ENCODE peak calls at places on chromosomes 3 and 15, in seven cellular contexts. One of them, this sample, is unnamed.

GRCh38 chr3:9765865-9766264 is 3.9 kb downstream of the CAMK1 start:
- DNase-seq in GDM1: no peak
- DNase-seq in uterus: no peak
- DNase-seq in HTR-8/SVneo: no peak
- DNase-seq in NCI-H774: no peak
- DNase-seq in skeletal muscle cell: no peak
- DNase-seq in activated CD4-positive, CD25-positive, alpha-beta regulatory T cell treated with anti-CD3 and anti-CD28 coated beads, Interleukin-2, amount 50 U/mL, for 72 hours: no peak
- DNase-seq in this sample: no peak

GRCh38 chr3:48747015-48747615 is 30.1 kb upstream of the IP6K2 start:
- DNase-seq in skeletal muscle cell: no peak
- DNase-seq in GDM1: no peak
- DNase-seq in HTR-8/SVneo: no peak
- DNase-seq in activated CD4-positive, CD25-positive, alpha-beta regulatory T cell treated with anti-CD3 and anti-CD28 coated beads, Interleukin-2, amount 50 U/mL, for 72 hours: no peak
- DNase-seq in uterus: no peak
- DNase-seq in NCI-H774: no peak
- DNase-seq in this sample: no peak

GRCh38 chr3:195868866-195869412 is 39.4 kb downstream of the TNK2 start:
- DNase-seq in HTR-8/SVneo: no peak
- DNase-seq in GDM1: no peak
- DNase-seq in activated CD4-positive, CD25-positive, alpha-beta regulatory T cell treated with anti-CD3 and anti-CD28 coated beads, Interleukin-2, amount 50 U/mL, for 72 hours: no peak
- DNase-seq in skeletal muscle cell: no peak
- DNase-seq in uterus: no peak
- DNase-seq in NCI-H774: no peak
- DNase-seq in this sample: no peak

GRCh38 chr15:94229591-94230365 is 1.6 kb upstream of the MCTP2 start:
- DNase-seq in NCI-H774: no peak
- DNase-seq in uterus: no peak
- DNase-seq in skeletal muscle cell: no peak
- DNase-seq in GDM1: no peak
- DNase-seq in HTR-8/SVneo: no peak
- DNase-seq in activated CD4-positive, CD25-positive, alpha-beta regulatory T cell treated with anti-CD3 and anti-CD28 coated beads, Interleukin-2, amount 50 U/mL, for 72 hours: no peak
- DNase-seq in this sample: no peak

GRCh38 chr3:139309880-139310279 is 33.9 kb upstream of the MRPS22 start:
- DNase-seq in HTR-8/SVneo: no peak
- DNase-seq in activated CD4-positive, CD25-positive, alpha-beta regulatory T cell treated with anti-CD3 and anti-CD28 coated beads, Interleukin-2, amount 50 U/mL, for 72 hours: no peak
- DNase-seq in NCI-H774: no peak
- DNase-seq in skeletal muscle cell: no peak
- DNase-seq in GDM1: no peak
- DNase-seq in uterus: no peak
- DNase-seq in this sample: no peak

GRCh38 chr3:153260681-153261080 is 98.7 kb downstream of the RAP2B start:
- DNase-seq in uterus: no peak
- DNase-seq in GDM1: no peak
- DNase-seq in activated CD4-positive, CD25-positive, alpha-beta regulatory T cell treated with anti-CD3 and anti-CD28 coated beads, Interleukin-2, amount 50 U/mL, for 72 hours: no peak
- DNase-seq in HTR-8/SVneo: no peak
- DNase-seq in skeletal muscle cell: no peak
- DNase-seq in NCI-H774: no peak
- DNase-seq in this sample: no peak

GRCh38 chr15:75307778-75308390 is 25.2 kb downstream of the GOLGA6D start:
- DNase-seq in skeletal muscle cell: no peak
- DNase-seq in NCI-H774: peak; percentile 64
- DNase-seq in uterus: no peak
- DNase-seq in GDM1: no peak
- DNase-seq in activated CD4-positive, CD25-positive, alpha-beta regulatory T cell treated with anti-CD3 and anti-CD28 coated beads, Interleukin-2, amount 50 U/mL, for 72 hours: no peak
- DNase-seq in HTR-8/SVneo: peak; percentile 55
- DNase-seq in this sample: peak; percentile 12

GRCh38 chr3:183546625-183547024 is 8.9 kb downstream of the KLHL6 start:
- DNase-seq in uterus: no peak
- DNase-seq in activated CD4-positive, CD25-positive, alpha-beta regulatory T cell treated with anti-CD3 and anti-CD28 coated beads, Interleukin-2, amount 50 U/mL, for 72 hours: no peak
- DNase-seq in HTR-8/SVneo: no peak
- DNase-seq in skeletal muscle cell: no peak
- DNase-seq in NCI-H774: no peak
- DNase-seq in GDM1: no peak
- DNase-seq in this sample: no peak

GRCh38 chr15:80599359-80599758 is 95.8 kb upstream of the ABHD17C start:
- DNase-seq in skeletal muscle cell: no peak
- DNase-seq in HTR-8/SVneo: no peak
- DNase-seq in NCI-H774: no peak
- DNase-seq in uterus: no peak
- DNase-seq in GDM1: no peak
- DNase-seq in activated CD4-positive, CD25-positive, alpha-beta regulatory T cell treated with anti-CD3 and anti-CD28 coated beads, Interleukin-2, amount 50 U/mL, for 72 hours: no peak
- DNase-seq in this sample: no peak

GRCh38 chr3:146692254-146692653 is 87.1 kb upstream of the PLSCR5 start:
- DNase-seq in uterus: no peak
- DNase-seq in NCI-H774: no peak
- DNase-seq in HTR-8/SVneo: no peak
- DNase-seq in activated CD4-positive, CD25-positive, alpha-beta regulatory T cell treated with anti-CD3 and anti-CD28 coated beads, Interleukin-2, amount 50 U/mL, for 72 hours: no peak
- DNase-seq in skeletal muscle cell: no peak
- DNase-seq in GDM1: no peak
- DNase-seq in this sample: no peak

GRCh38 chr3:24505678-24506560 is 11.3 kb upstream of the THRB start:
- DNase-seq in GDM1: no peak
- DNase-seq in HTR-8/SVneo: no peak
- DNase-seq in NCI-H774: no peak
- DNase-seq in uterus: no peak
- DNase-seq in activated CD4-positive, CD25-positive, alpha-beta regulatory T cell treated with anti-CD3 and anti-CD28 coated beads, Interleukin-2, amount 50 U/mL, for 72 hours: no peak
- DNase-seq in skeletal muscle cell: no peak
- DNase-seq in this sample: no peak

GRCh38 chr3:185983495-185984141 is 45.8 kb upstream of the TRA2B start:
- DNase-seq in HTR-8/SVneo: peak; percentile 80
- DNase-seq in skeletal muscle cell: no peak
- DNase-seq in GDM1: peak; percentile 10
- DNase-seq in uterus: peak; percentile 73
- DNase-seq in activated CD4-positive, CD25-positive, alpha-beta regulatory T cell treated with anti-CD3 and anti-CD28 coated beads, Interleukin-2, amount 50 U/mL, for 72 hours: peak; percentile 64
- DNase-seq in NCI-H774: peak; percentile 70
- DNase-seq in this sample: peak; percentile 59

GRCh38 chr15:90650117-90650955 is 66.8 kb upstream of the BLM start:
- DNase-seq in NCI-H774: no peak
- DNase-seq in skeletal muscle cell: no peak
- DNase-seq in activated CD4-positive, CD25-positive, alpha-beta regulatory T cell treated with anti-CD3 and anti-CD28 coated beads, Interleukin-2, amount 50 U/mL, for 72 hours: no peak
- DNase-seq in uterus: no peak
- DNase-seq in HTR-8/SVneo: no peak
- DNase-seq in GDM1: peak; percentile 50
- DNase-seq in this sample: no peak

GRCh38 chr3:193805448-193805847 is 212.4 kb downstream of the OPA1 start:
- DNase-seq in NCI-H774: peak; percentile 62
- DNase-seq in uterus: peak; percentile 72
- DNase-seq in HTR-8/SVneo: peak; percentile 69
- DNase-seq in skeletal muscle cell: peak; percentile 85
- DNase-seq in GDM1: no peak
- DNase-seq in activated CD4-positive, CD25-positive, alpha-beta regulatory T cell treated with anti-CD3 and anti-CD28 coated beads, Interleukin-2, amount 50 U/mL, for 72 hours: no peak
- DNase-seq in this sample: peak; percentile 78

GRCh38 chr3:153165211-153165815 is 3.3 kb downstream of the RAP2B start:
- DNase-seq in NCI-H774: no peak
- DNase-seq in GDM1: peak; percentile 21
- DNase-seq in skeletal muscle cell: no peak
- DNase-seq in activated CD4-positive, CD25-positive, alpha-beta regulatory T cell treated with anti-CD3 and anti-CD28 coated beads, Interleukin-2, amount 50 U/mL, for 72 hours: no peak
- DNase-seq in uterus: no peak
- DNase-seq in HTR-8/SVneo: no peak
- DNase-seq in this sample: no peak

GRCh38 chr3:168047190-168047795 is 48.4 kb downstream of the GOLIM4 start:
- DNase-seq in activated CD4-positive, CD25-positive, alpha-beta regulatory T cell treated with anti-CD3 and anti-CD28 coated beads, Interleukin-2, amount 50 U/mL, for 72 hours: no peak
- DNase-seq in GDM1: peak; percentile 65
- DNase-seq in NCI-H774: peak; percentile 89
- DNase-seq in skeletal muscle cell: peak; percentile 46
- DNase-seq in uterus: no peak
- DNase-seq in HTR-8/SVneo: peak; percentile 58
- DNase-seq in this sample: peak; percentile 61

GRCh38 chr3:65575376-65575840 is 463.3 kb downstream of the MAGI1 start:
- DNase-seq in GDM1: no peak
- DNase-seq in NCI-H774: no peak
- DNase-seq in HTR-8/SVneo: no peak
- DNase-seq in activated CD4-positive, CD25-positive, alpha-beta regulatory T cell treated with anti-CD3 and anti-CD28 coated beads, Interleukin-2, amount 50 U/mL, for 72 hours: no peak
- DNase-seq in uterus: no peak
- DNase-seq in skeletal muscle cell: peak; percentile 84
- DNase-seq in this sample: peak; percentile 61

GRCh38 chr3:15708882-15709677 is 88.7 kb downstream of the ANKRD28 start:
- DNase-seq in activated CD4-positive, CD25-positive, alpha-beta regulatory T cell treated with anti-CD3 and anti-CD28 coated beads, Interleukin-2, amount 50 U/mL, for 72 hours: no peak
- DNase-seq in HTR-8/SVneo: no peak
- DNase-seq in skeletal muscle cell: peak; percentile 79
- DNase-seq in NCI-H774: no peak
- DNase-seq in GDM1: no peak
- DNase-seq in uterus: no peak
- DNase-seq in this sample: no peak

GRCh38 chr15:66721954-66722353 is 19.9 kb downstream of the SMAD6 start:
- DNase-seq in GDM1: no peak
- DNase-seq in uterus: no peak
- DNase-seq in skeletal muscle cell: no peak
- DNase-seq in NCI-H774: no peak
- DNase-seq in HTR-8/SVneo: no peak
- DNase-seq in activated CD4-positive, CD25-positive, alpha-beta regulatory T cell treated with anti-CD3 and anti-CD28 coated beads, Interleukin-2, amount 50 U/mL, for 72 hours: no peak
- DNase-seq in this sample: no peak

GRCh38 chr3:137737208-137737607 is 26.9 kb upstream of the SOX14 start:
- DNase-seq in NCI-H774: no peak
- DNase-seq in uterus: no peak
- DNase-seq in GDM1: no peak
- DNase-seq in skeletal muscle cell: no peak
- DNase-seq in activated CD4-positive, CD25-positive, alpha-beta regulatory T cell treated with anti-CD3 and anti-CD28 coated beads, Interleukin-2, amount 50 U/mL, for 72 hours: no peak
- DNase-seq in HTR-8/SVneo: no peak
- DNase-seq in this sample: no peak

GRCh38 chr3:190877925-190878324 is 15.4 kb upstream of the GMNC start:
- DNase-seq in activated CD4-positive, CD25-positive, alpha-beta regulatory T cell treated with anti-CD3 and anti-CD28 coated beads, Interleukin-2, amount 50 U/mL, for 72 hours: peak; percentile 36
- DNase-seq in GDM1: no peak
- DNase-seq in NCI-H774: no peak
- DNase-seq in skeletal muscle cell: no peak
- DNase-seq in uterus: no peak
- DNase-seq in HTR-8/SVneo: no peak
- DNase-seq in this sample: no peak

GRCh38 chr3:52805270-52806039 is 10.9 kb downstream of the ITIH3 start:
- DNase-seq in uterus: no peak
- DNase-seq in activated CD4-positive, CD25-positive, alpha-beta regulatory T cell treated with anti-CD3 and anti-CD28 coated beads, Interleukin-2, amount 50 U/mL, for 72 hours: no peak
- DNase-seq in HTR-8/SVneo: no peak
- DNase-seq in GDM1: no peak
- DNase-seq in NCI-H774: no peak
- DNase-seq in skeletal muscle cell: no peak
- DNase-seq in this sample: no peak

GRCh38 chr3:177525987-177526712 is 328.9 kb upstream of the TBL1XR1 start:
- DNase-seq in NCI-H774: peak; percentile 18
- DNase-seq in HTR-8/SVneo: no peak
- DNase-seq in skeletal muscle cell: no peak
- DNase-seq in uterus: no peak
- DNase-seq in GDM1: peak; percentile 12
- DNase-seq in activated CD4-positive, CD25-positive, alpha-beta regulatory T cell treated with anti-CD3 and anti-CD28 coated beads, Interleukin-2, amount 50 U/mL, for 72 hours: no peak
- DNase-seq in this sample: no peak

GRCh38 chr15:89101302-89102191 is 13.3 kb downstream of the ABHD2 start:
- DNase-seq in skeletal muscle cell: peak; percentile 88
- DNase-seq in uterus: peak; percentile 91
- DNase-seq in HTR-8/SVneo: peak; percentile 83
- DNase-seq in activated CD4-positive, CD25-positive, alpha-beta regulatory T cell treated with anti-CD3 and anti-CD28 coated beads, Interleukin-2, amount 50 U/mL, for 72 hours: no peak
- DNase-seq in NCI-H774: no peak
- DNase-seq in GDM1: no peak
- DNase-seq in this sample: peak; percentile 97

GRCh38 chr15:69973102-69973714 is 124.5 kb downstream of the TLE3 start:
- DNase-seq in HTR-8/SVneo: peak; percentile 77
- DNase-seq in activated CD4-positive, CD25-positive, alpha-beta regulatory T cell treated with anti-CD3 and anti-CD28 coated beads, Interleukin-2, amount 50 U/mL, for 72 hours: no peak
- DNase-seq in GDM1: no peak
- DNase-seq in NCI-H774: no peak
- DNase-seq in skeletal muscle cell: no peak
- DNase-seq in uterus: no peak
- DNase-seq in this sample: no peak

GRCh38 chr3:112687621-112688020 is 46.7 kb upstream of the CCDC80 start:
- DNase-seq in GDM1: no peak
- DNase-seq in NCI-H774: no peak
- DNase-seq in HTR-8/SVneo: no peak
- DNase-seq in uterus: no peak
- DNase-seq in activated CD4-positive, CD25-positive, alpha-beta regulatory T cell treated with anti-CD3 and anti-CD28 coated beads, Interleukin-2, amount 50 U/mL, for 72 hours: no peak
- DNase-seq in skeletal muscle cell: no peak
- DNase-seq in this sample: no peak

GRCh38 chr15:90479656-90480055 is 50.1 kb upstream of the CRTC3 start:
- DNase-seq in skeletal muscle cell: no peak
- DNase-seq in NCI-H774: no peak
- DNase-seq in uterus: no peak
- DNase-seq in HTR-8/SVneo: no peak
- DNase-seq in activated CD4-positive, CD25-positive, alpha-beta regulatory T cell treated with anti-CD3 and anti-CD28 coated beads, Interleukin-2, amount 50 U/mL, for 72 hours: no peak
- DNase-seq in GDM1: no peak
- DNase-seq in this sample: no peak

GRCh38 chr15:85620321-85621044 is 174.2 kb downstream of the KLHL25 start:
- DNase-seq in NCI-H774: no peak
- DNase-seq in HTR-8/SVneo: no peak
- DNase-seq in activated CD4-positive, CD25-positive, alpha-beta regulatory T cell treated with anti-CD3 and anti-CD28 coated beads, Interleukin-2, amount 50 U/mL, for 72 hours: no peak
- DNase-seq in GDM1: no peak
- DNase-seq in skeletal muscle cell: no peak
- DNase-seq in uterus: peak; percentile 59
- DNase-seq in this sample: no peak

GRCh38 chr3:55002416-55002930 is 74.6 kb upstream of the LRTM1 start:
- DNase-seq in HTR-8/SVneo: no peak
- DNase-seq in skeletal muscle cell: no peak
- DNase-seq in GDM1: no peak
- DNase-seq in uterus: no peak
- DNase-seq in activated CD4-positive, CD25-positive, alpha-beta regulatory T cell treated with anti-CD3 and anti-CD28 coated beads, Interleukin-2, amount 50 U/mL, for 72 hours: no peak
- DNase-seq in NCI-H774: no peak
- DNase-seq in this sample: no peak

GRCh38 chr3:140342668-140343067 is 335.2 kb upstream of the TRIM42 start:
- DNase-seq in skeletal muscle cell: no peak
- DNase-seq in activated CD4-positive, CD25-positive, alpha-beta regulatory T cell treated with anti-CD3 and anti-CD28 coated beads, Interleukin-2, amount 50 U/mL, for 72 hours: no peak
- DNase-seq in GDM1: no peak
- DNase-seq in uterus: no peak
- DNase-seq in NCI-H774: no peak
- DNase-seq in HTR-8/SVneo: no peak
- DNase-seq in this sample: no peak

GRCh38 chr15:43376017-43376705 is 5.3 kb downstream of the TUBGCP4 start:
- DNase-seq in NCI-H774: no peak
- DNase-seq in HTR-8/SVneo: peak; percentile 20
- DNase-seq in skeletal muscle cell: no peak
- DNase-seq in uterus: no peak
- DNase-seq in GDM1: no peak
- DNase-seq in activated CD4-positive, CD25-positive, alpha-beta regulatory T cell treated with anti-CD3 and anti-CD28 coated beads, Interleukin-2, amount 50 U/mL, for 72 hours: no peak
- DNase-seq in this sample: no peak

GRCh38 chr15:63461230-63461629 is 43.2 kb upstream of the USP3 start:
- DNase-seq in activated CD4-positive, CD25-positive, alpha-beta regulatory T cell treated with anti-CD3 and anti-CD28 coated beads, Interleukin-2, amount 50 U/mL, for 72 hours: no peak
- DNase-seq in GDM1: no peak
- DNase-seq in skeletal muscle cell: no peak
- DNase-seq in NCI-H774: no peak
- DNase-seq in HTR-8/SVneo: no peak
- DNase-seq in uterus: no peak
- DNase-seq in this sample: no peak

GRCh38 chr15:54482251-54482650 is 504.0 kb downstream of the UNC13C start:
- DNase-seq in activated CD4-positive, CD25-positive, alpha-beta regulatory T cell treated with anti-CD3 and anti-CD28 coated beads, Interleukin-2, amount 50 U/mL, for 72 hours: no peak
- DNase-seq in NCI-H774: no peak
- DNase-seq in GDM1: no peak
- DNase-seq in skeletal muscle cell: no peak
- DNase-seq in HTR-8/SVneo: no peak
- DNase-seq in uterus: no peak
- DNase-seq in this sample: no peak

GRCh38 chr3:114213669-114214541 is 23.5 kb downstream of the ZNF80 start:
- DNase-seq in activated CD4-positive, CD25-positive, alpha-beta regulatory T cell treated with anti-CD3 and anti-CD28 coated beads, Interleukin-2, amount 50 U/mL, for 72 hours: peak; percentile 69
- DNase-seq in GDM1: no peak
- DNase-seq in NCI-H774: no peak
- DNase-seq in uterus: no peak
- DNase-seq in HTR-8/SVneo: peak; percentile 34
- DNase-seq in skeletal muscle cell: peak; percentile 54
- DNase-seq in this sample: no peak

GRCh38 chr3:142595951-142596725 is at the start of gene PLS1:
- DNase-seq in HTR-8/SVneo: peak; percentile 91
- DNase-seq in GDM1: peak; percentile 85
- DNase-seq in NCI-H774: peak; percentile 89
- DNase-seq in skeletal muscle cell: no peak
- DNase-seq in uterus: peak; percentile 78
- DNase-seq in activated CD4-positive, CD25-positive, alpha-beta regulatory T cell treated with anti-CD3 and anti-CD28 coated beads, Interleukin-2, amount 50 U/mL, for 72 hours: peak; percentile 89
- DNase-seq in this sample: peak; percentile 80

This sample was measured in Panc1.